ENCODE peak calls at places on chromosomes 12 and 14, in four cellular contexts. R is mucosa of descending colon; S is CD4-positive, CD25-positive, alpha-beta regulatory T cell; O is right lobe of liver. G is an unnamed sample.

GRCh38 chr12:26273811-26274210 is 78.4 kb downstream of the SSPN start:
- DNase-seq in R (no peak), O (no peak), S (no peak), G (no peak)

GRCh38 chr14:106318700-106319099 is 792.3 kb downstream of the TMEM121 start:
- DNase-seq in O (no peak), S (peak; percentile 58), R (peak; percentile 27), G (no peak)

GRCh38 chr14:70186826-70187483 is 1.8 kb downstream of the SLC8A3 start:
- DNase-seq in R (no peak), S (no peak), O (no peak), G (no peak)

GRCh38 chr12:132453361-132454133 is 36.4 kb upstream of the FBRSL1 start:
- DNase-seq in O (peak; percentile 12), S (no peak), R (peak; percentile 16), G (no peak)

GRCh38 chr12:7588703-7589329 is 76.9 kb downstream of the APOBEC1 start:
- DNase-seq in O (no peak), R (no peak), S (peak; percentile 38), G (peak; percentile 60)

GRCh38 chr12:132191715-132192553 is 47.7 kb downstream of the NOC4L start:
- DNase-seq in R (no peak), O (no peak), S (no peak), G (no peak)

GRCh38 chr14:71206766-71207371 is 299.6 kb downstream of the PCNX1 start:
- DNase-seq in O (no peak), R (no peak), S (no peak), G (no peak)

GRCh38 chr14:104986487-104987164 is 1.0 kb downstream of the CLBA1 start:
- DNase-seq in S (no peak), O (no peak), R (peak; percentile 37), G (no peak)

GRCh38 chr14:96917442-96917963 is 120.3 kb downstream of the VRK1 start:
- DNase-seq in R (no peak), O (no peak), S (no peak), G (no peak)

GRCh38 chr12:24950231-24950834 is 1.4 kb upstream of the BCAT1 start:
- DNase-seq in S (no peak), R (no peak), O (no peak), G (no peak)

GRCh38 chr12:90407841-90408240 is 547.1 kb downstream of the CCER1 start:
- DNase-seq in S (no peak), O (no peak), R (no peak), G (no peak)

GRCh38 chr14:39492267-39492666 is 60.0 kb upstream of the FBXO33 start:
- DNase-seq in O (no peak), R (no peak), S (no peak), G (no peak)

GRCh38 chr12:123491056-123491455 is 33.1 kb downstream of the SNRNP35 start:
- DNase-seq in R (no peak), O (no peak), S (no peak), G (no peak)

GRCh38 chr14:31075144-31075543 is 49.0 kb upstream of the STRN3 start:
- DNase-seq in S (no peak), R (no peak), O (no peak), G (no peak)

GRCh38 chr14:63852817-63853730 is at the start of gene SYNE2:
- DNase-seq in O (peak; percentile 87), S (peak; percentile 85), R (peak; percentile 92), G (peak; percentile 46)

GRCh38 chr12:42130670-42131402 is 13.8 kb downstream of the GXYLT1 start:
- DNase-seq in O (no peak), R (no peak), S (no peak), G (no peak)

GRCh38 chr12:127485528-127485927 is 781.4 kb upstream of the TMEM132C start:
- DNase-seq in O (no peak), R (no peak), S (no peak), G (no peak)

GRCh38 chr14:64193821-64194220 is 100.3 kb downstream of the ESR2 start:
- DNase-seq in O (no peak), S (no peak), R (no peak), G (no peak)

GRCh38 chr14:56884617-56885016 is 74.3 kb upstream of the OTX2 start:
- DNase-seq in R (no peak), S (no peak), O (no peak), G (no peak)

GRCh38 chr12:23906329-23906728 is 43.1 kb downstream of the SOX5 start:
- DNase-seq in O (no peak), S (no peak), R (no peak), G (no peak)

GRCh38 chr12:122856999-122857671 is 21.9 kb downstream of the HIP1R start:
- DNase-seq in S (no peak), O (peak; percentile 3), R (no peak), G (no peak)

GRCh38 chr14:89773644-89774316 is 180.8 kb downstream of the EFCAB11 start:
- DNase-seq in S (peak; percentile 79), R (peak; percentile 44), O (peak; percentile 39), G (peak; percentile 89)

GRCh38 chr12:61538951-61539350 is 721.3 kb upstream of the USP15 start:
- DNase-seq in S (no peak), R (no peak), O (no peak), G (peak; percentile 41)

GRCh38 chr12:52212701-52213540 is 20.1 kb upstream of the KRT7 start:
- DNase-seq in R (peak; percentile 22), S (no peak), O (peak; percentile 18), G (no peak)

GRCh38 chr12:68310370-68310769 is 21.8 kb downstream of the MDM1 start:
- DNase-seq in R (no peak), O (no peak), S (no peak), G (no peak)

GRCh38 chr12:120914794-120915193 is 10.6 kb upstream of the SPPL3 start:
- DNase-seq in O (no peak), R (no peak), S (no peak), G (no peak)

GRCh38 chr12:65532162-65532561 is 253.7 kb downstream of the MSRB3 start:
- DNase-seq in R (no peak), O (no peak), S (no peak), G (no peak)

GRCh38 chr12:112716099-112717093 is 75.2 kb upstream of the RPH3A start:
- DNase-seq in R (no peak), O (no peak), S (peak; percentile 1), G (peak; percentile 10)

GRCh38 chr12:112714166-112714565 is 77.4 kb upstream of the RPH3A start:
- DNase-seq in S (no peak), O (no peak), R (no peak), G (no peak)

GRCh38 chr12:112711026-112711425 is 80.5 kb upstream of the RPH3A start:
- DNase-seq in R (no peak), O (no peak), S (no peak), G (no peak)

DNA sequence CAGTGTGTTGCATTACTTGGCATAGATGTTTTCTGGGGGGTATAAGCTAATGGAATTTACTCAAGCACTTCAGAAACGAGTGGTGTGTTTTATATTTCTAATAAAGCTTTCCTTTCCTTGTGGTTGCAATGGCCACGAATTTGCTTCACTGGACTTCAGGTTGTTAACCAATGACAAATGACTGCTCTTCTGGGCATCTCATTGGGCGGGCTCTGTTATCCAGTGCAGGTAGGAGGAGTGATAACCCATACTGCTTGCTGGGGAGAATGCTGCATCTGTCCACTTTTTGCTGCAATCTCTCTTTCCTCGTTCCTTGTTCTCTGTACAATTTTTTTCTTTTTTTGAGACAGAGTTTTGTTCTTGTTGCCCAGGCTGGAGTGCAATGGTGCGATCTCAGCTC is 80.0 kb upstream of the RPH3A start:
- DNase-seq in R (no peak), S (no peak), O (no peak), G (no peak)
- H3K4me3 ChIP-seq in R (no peak overlapping the region), S (no peak overlapping the region), O (no peak overlapping the region), G (no peak overlapping the region)

GRCh38 chr12:10214877-10215267 is 2.2 kb downstream of the GABARAPL1 start:
- DNase-seq in R (no peak), O (no peak), S (no peak), G (no peak)
- H3K4me3 ChIP-seq in R (no peak overlapping the region), O (peak overlapping the region; percentile 67), S (peak overlapping the region; percentile 97), G (no peak overlapping the region)

GRCh38 chr14:57974896-57975295 is 109.0 kb upstream of the SLC35F4 start:
- DNase-seq in S (no peak), R (no peak), O (no peak), G (no peak)
- H3K4me3 ChIP-seq in S (no peak overlapping the region), R (no peak overlapping the region), O (no peak overlapping the region), G (no peak overlapping the region)

GRCh38 chr14:80946187-80946586 is 4.6 kb upstream of the CEP128 start:
- DNase-seq in O (no peak), S (no peak), R (no peak), G (no peak)

GRCh38 chr14:80946797-80947196 is 5.3 kb upstream of the CEP128 start:
- DNase-seq in S (no peak), O (no peak), R (no peak), G (no peak)

GRCh38 chr14:80942158-80942738 is 710 bp upstream of the CEP128 start:
- DNase-seq in R (no peak), O (no peak), S (peak; percentile 49), G (no peak)

GRCh38 chr14:80948291-80948690 is 6.8 kb upstream of the CEP128 start:
- DNase-seq in O (no peak), R (no peak), S (no peak), G (no peak)

GRCh38 chr14:80944861-80945617 is 3.5 kb upstream of the CEP128 start:
- DNase-seq in R (no peak), O (no peak), S (no peak), G (no peak)
- H3K4me3 ChIP-seq in R (no peak overlapping the region), O (no peak overlapping the region), S (no peak overlapping the region), G (no peak overlapping the region)

GRCh38 chr14:49769171-49769570 is 1.2 kb downstream of the KLHDC2 start:
- DNase-seq in S (no peak), O (no peak), R (peak; percentile 46), G (no peak)

GRCh38 chr14:49769581-49770211 is 1.7 kb downstream of the KLHDC2 start:
- DNase-seq in S (no peak), R (peak; percentile 42), O (no peak), G (no peak)

GRCh38 chr14:49767473-49768300 is at the start of gene KLHDC2:
- DNase-seq in R (peak; percentile 94), O (peak; percentile 94), S (peak; percentile 95), G (peak; percentile 76)

GRCh38 chr14:49766839-49767238 is 1.1 kb upstream of the KLHDC2 start:
- DNase-seq in S (no peak), R (no peak), O (no peak), G (no peak)

DNA sequence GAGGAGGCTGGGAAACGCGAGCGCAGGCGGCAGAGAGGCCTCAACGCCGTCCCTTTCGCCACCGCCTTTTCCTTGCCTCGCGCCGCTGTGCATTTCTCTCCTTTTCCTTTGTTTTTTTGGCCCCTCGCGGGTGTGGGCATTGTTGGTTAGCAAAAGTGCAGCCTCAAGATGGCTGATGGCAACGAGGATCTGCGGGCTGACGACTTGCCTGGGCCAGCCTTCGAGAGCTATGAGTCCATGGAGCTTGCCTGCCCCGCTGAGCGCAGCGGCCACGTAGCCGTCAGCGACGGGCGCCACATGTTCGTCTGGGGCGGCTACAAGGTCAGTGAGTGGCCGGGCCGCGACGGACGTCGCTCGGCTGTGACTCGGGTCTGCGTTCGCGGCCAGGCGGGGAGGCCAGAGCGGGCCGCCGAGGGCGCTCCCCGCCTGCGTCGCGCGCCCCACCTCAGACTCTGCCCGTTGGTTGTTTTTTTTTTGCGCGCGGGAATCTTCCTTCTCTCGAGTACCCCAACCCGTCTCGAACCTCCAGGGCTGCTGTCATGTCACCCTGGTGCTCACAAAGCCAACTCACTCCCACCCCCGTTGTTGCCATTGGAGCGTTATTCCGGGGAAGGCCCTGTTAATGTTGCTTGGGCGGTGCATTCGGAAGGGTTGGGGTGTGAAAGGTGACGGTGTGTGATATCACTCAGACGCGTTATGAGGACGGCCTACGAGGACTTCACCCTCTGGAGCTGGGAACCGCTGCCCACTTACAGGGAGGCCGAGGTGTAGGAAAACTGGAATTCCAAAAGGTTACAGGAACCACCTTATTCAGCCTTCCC is 558 bp downstream of the KLHDC2 start:
- DNase-seq in O (peak; percentile 70), R (peak; percentile 80), S (peak; percentile 78), G (peak; percentile 41)
- H3K4me3 ChIP-seq in O (peak overlapping the region; percentile 97), R (peak overlapping the region; percentile 95), S (peak overlapping the region; percentile 73), G (peak overlapping the region; percentile 94)

G was measured in Jurkat, Clone E6-1.